ENCODE peak calls at places on chromosomes 2 and 18, in five cellular contexts. Y is thoracic aorta; U is psoas muscle; V is cardiac muscle cell; L is CD8-positive, alpha-beta T cell. S is an unnamed sample.

GRCh38 chr18:40911582-40912254 is 1043.3 kb upstream of the PIK3C3 start:
- DNase-seq in Y (no peak), U (no peak), V (no peak), L (no peak), S (no peak)

GRCh38 chr2:6081542-6081872 is 389.3 kb downstream of the SOX11 start:
- DNase-seq in Y (no peak), U (no peak), V (no peak), L (no peak), S (no peak)

GRCh38 chr2:171287036-171287435 is 126.3 kb upstream of the TLK1 start:
- DNase-seq in Y (no peak), U (no peak), V (no peak), L (no peak), S (no peak)

GRCh38 chr18:49898421-49898820 is 85.1 kb upstream of the ACAA2 start:
- DNase-seq in Y (no peak), U (peak), V (peak), L (peak), S (no peak)

GRCh38 chr2:210477496-210477895 is 937 bp upstream of the LANCL1 start:
- DNase-seq in Y (no peak), U (no peak), V (peak), L (no peak), S (no peak)

GRCh38 chr2:173134703-173135102 is 59.1 kb downstream of the MAP3K20 start:
- DNase-seq in Y (no peak), U (no peak), V (no peak), L (no peak), S (no peak)

GRCh38 chr2:182447163-182447562 is 20.3 kb upstream of the PDE1A start:
- DNase-seq in Y (no peak), U (no peak), V (no peak), L (no peak), S (no peak)

GRCh38 chr2:224930990-224931389 is 111.3 kb downstream of the DOCK10 start:
- DNase-seq in Y (no peak), U (no peak), V (no peak), L (no peak), S (no peak)

GRCh38 chr2:27322766-27323591 is at the start of gene MPV17:
- DNase-seq in Y (peak), U (peak), V (peak), L (peak), S (peak)

GRCh38 chr18:2985628-2986027 is 27.3 kb downstream of the LPIN2 start:
- DNase-seq in Y (no peak), U (no peak), V (no peak), L (no peak), S (no peak)

GRCh38 chr18:25097119-25098114 is 254.5 kb downstream of the ZNF521 start:
- DNase-seq in Y (no peak), U (no peak), V (no peak), L (no peak), S (no peak)

GRCh38 chr18:25360301-25360899 is 8.4 kb upstream of the ZNF521 start:
- DNase-seq in Y (no peak), U (no peak), V (no peak), L (no peak), S (no peak)

GRCh38 chr2:112004246-112004645 is 50.8 kb upstream of the TMEM87B start:
- DNase-seq in Y (no peak), U (peak), V (no peak), L (no peak), S (no peak)

GRCh38 chr2:100692906-100693305 is 127.0 kb upstream of the NPAS2 start:
- DNase-seq in Y (no peak), U (no peak), V (no peak), L (no peak), S (no peak)

GRCh38 chr2:186542002-186542401 is 47.9 kb upstream of the ITGAV start:
- DNase-seq in Y (no peak), U (no peak), V (no peak), L (no peak), S (no peak)

GRCh38 chr18:32975166-32975441 is 202.3 kb upstream of the KLHL14 start:
- DNase-seq in Y (no peak), U (no peak), V (no peak), L (no peak), S (no peak)

GRCh38 chr2:190481339-190481738 is 53.2 kb downstream of the NEMP2 start:
- DNase-seq in Y (no peak), U (no peak), V (peak), L (no peak), S (no peak)

GRCh38 chr2:160741815-160742214 is 248.2 kb upstream of the RBMS1 start:
- DNase-seq in Y (no peak), U (no peak), V (no peak), L (no peak), S (no peak)

GRCh38 chr2:20691076-20691708 is 24.2 kb downstream of the GDF7 start:
- DNase-seq in Y (no peak), U (no peak), V (no peak), L (no peak), S (no peak)

GRCh38 chr18:62957885-62958472 is 242.6 kb downstream of the PHLPP1 start:
- DNase-seq in Y (no peak), U (no peak), V (peak), L (peak), S (no peak)

DNA sequence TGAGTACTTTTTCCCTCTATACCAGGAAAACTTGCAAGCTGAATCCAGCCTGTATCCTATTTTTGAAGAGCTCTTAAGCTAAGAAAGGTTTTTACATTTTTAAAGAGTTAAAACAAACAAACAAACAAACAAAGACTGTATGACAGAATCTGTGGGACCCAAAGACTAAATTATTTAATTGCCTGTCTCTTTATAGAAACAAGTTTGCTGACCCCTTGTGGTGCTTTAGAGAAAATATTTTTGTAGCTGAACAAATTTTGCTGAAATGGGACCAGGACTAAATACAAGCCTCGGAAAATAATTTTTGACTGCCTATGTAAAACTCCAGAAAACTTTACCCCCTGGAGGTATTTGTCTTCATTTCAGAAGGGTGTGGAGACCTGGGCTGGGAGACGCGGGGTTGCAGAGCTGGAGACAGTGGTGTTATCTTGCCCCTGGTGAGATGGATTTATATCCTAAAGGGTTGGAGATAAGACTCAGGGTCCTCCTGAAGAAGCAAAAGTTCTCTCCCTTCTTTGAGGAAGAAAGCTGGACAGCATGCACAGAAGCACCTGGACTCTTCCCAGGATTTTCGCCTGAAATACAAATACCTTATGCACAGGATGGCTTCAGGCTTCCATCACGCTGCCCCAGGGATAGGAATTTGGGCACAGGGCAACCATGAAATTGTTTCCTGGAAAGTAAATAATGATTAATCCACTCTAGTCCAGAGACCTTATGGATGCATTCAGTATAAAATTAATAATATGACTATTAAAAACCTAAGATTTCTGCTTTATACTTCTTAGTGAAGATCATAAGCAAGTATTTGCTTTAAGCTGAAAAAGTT is 54.3 kb downstream of the TMX3 start:
- DNase-seq in Y (no peak), U (no peak), V (peak), L (no peak), S (no peak)
- TF ChIP-seq CTCF in Y (peak), U (peak), V (peak), L (peak), S (peak)

GRCh38 chr18:51522821-51523220 is 325.3 kb upstream of the MEX3C start:
- DNase-seq in Y (no peak), U (no peak), V (no peak), L (no peak), S (no peak)

GRCh38 chr18:51523671-51524070 is 326.2 kb upstream of the MEX3C start:
- DNase-seq in Y (no peak), U (no peak), V (no peak), L (no peak), S (no peak)

GRCh38 chr18:51520676-51521180 is 323.2 kb upstream of the MEX3C start:
- DNase-seq in Y (no peak), U (no peak), V (no peak), L (no peak), S (no peak)

GRCh38 chr18:51519571-51519970 is 322.1 kb upstream of the MEX3C start:
- DNase-seq in Y (no peak), U (no peak), V (no peak), L (no peak), S (no peak)

DNA sequence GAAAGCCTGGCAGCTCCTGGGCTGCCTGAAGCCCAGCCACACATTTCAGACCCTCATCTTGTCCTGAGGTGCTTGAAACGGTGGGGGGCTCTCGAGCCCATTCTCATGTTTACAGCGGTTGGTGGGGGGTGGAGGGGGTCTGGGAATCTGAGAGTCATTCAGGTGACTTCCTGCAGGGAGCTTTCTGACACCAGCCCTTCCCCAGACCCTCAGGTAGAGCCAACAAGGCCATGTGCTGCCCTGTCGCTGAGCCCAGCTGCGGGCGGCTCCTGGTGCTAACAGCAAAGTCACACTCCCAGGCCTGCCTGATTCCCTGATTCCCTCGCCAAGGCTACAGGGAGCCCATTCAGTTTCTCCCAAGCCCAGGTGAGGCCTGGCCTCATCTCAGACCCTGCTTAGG is 324.9 kb upstream of the MEX3C start:
- DNase-seq in Y (no peak), U (no peak), V (no peak), L (no peak), S (no peak)
- H3K27ac ChIP-seq in Y (no peak), U (no peak), V (no peak), L (no peak), S (no peak)

GRCh38 chr2:230457793-230458192 is 41.8 kb downstream of the SP100 start:
- DNase-seq in Y (no peak), U (no peak), V (no peak), L (no peak), S (no peak)
- H3K4me3 ChIP-seq in Y (no peak), U (no peak), V (no peak), L (no peak), S (no peak)

DNA sequence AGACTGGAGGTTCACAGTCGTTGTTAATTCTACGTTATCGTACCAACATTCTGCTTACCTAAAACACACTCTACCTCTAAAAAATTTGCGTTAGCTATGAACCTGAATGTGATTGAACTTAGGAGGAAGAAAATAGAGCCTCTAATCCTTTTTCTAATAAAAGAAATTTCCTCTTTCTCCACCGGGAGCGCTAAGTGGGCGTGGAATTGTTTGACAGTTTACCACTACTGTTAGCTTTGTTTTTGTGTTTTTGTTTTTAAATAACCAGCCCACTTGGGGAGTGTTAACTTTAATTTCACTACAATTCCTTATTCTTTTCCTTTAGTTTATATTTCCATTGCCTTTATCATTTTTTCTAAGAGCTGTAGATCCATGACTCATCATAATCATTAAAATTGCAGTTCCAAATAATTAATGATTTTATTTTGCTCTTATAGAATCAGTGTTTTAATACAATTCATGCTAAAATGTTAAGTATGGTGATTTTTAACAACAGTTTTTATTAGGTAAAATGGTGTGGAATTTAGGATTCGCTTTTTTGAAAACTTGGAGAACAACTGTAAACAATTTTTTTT is 55.0 kb upstream of the ITM2C start:
- DNase-seq in Y (no peak), U (no peak), V (no peak), L (no peak), S (no peak)
- TF ChIP-seq CTCF in Y (no peak), U (no peak), V (peak), L (no peak), S (no peak)

GRCh38 chr18:44521673-44522032 is 159.0 kb upstream of the SETBP1 start:
- DNase-seq in Y (no peak), U (no peak), V (no peak), L (no peak), S (no peak)
- H3K27ac ChIP-seq in Y (no peak), U (no peak), V (no peak), L (no peak), S (no peak)